ENCODE peak calls at places on chromosomes 1 and 21, in eight cellular contexts. One of them, this sample, is unnamed.
A peak's percentile ranks its signal among the peaks of the same experiment; 100 is the strongest.

GRCh38 chr1:83490988-83491387 is 507.9 kb downstream of the TTLL7 start:
- ATAC-seq in HCT116: no peak
- ATAC-seq in GM12878: no peak
- ATAC-seq in upper lobe of left lung: no peak
- ATAC-seq in HepG2: no peak
- ATAC-seq in body of pancreas: no peak
- ATAC-seq in heart left ventricle: no peak
- ATAC-seq in right lobe of liver: no peak
- ATAC-seq in this sample: no peak

GRCh38 chr21:17368748-17369363 is 144.0 kb upstream of the CXADR start:
- ATAC-seq in HCT116: no peak
- ATAC-seq in HepG2: peak; percentile 97
- ATAC-seq in GM12878: no peak
- ATAC-seq in heart left ventricle: no peak
- ATAC-seq in body of pancreas: no peak
- ATAC-seq in right lobe of liver: no peak
- ATAC-seq in upper lobe of left lung: no peak
- ATAC-seq in this sample: peak; percentile 21

GRCh38 chr1:199218533-199218932 is 579.7 kb downstream of the PTPRC start:
- ATAC-seq in body of pancreas: no peak
- ATAC-seq in HepG2: no peak
- ATAC-seq in GM12878: no peak
- ATAC-seq in HCT116: no peak
- ATAC-seq in heart left ventricle: no peak
- ATAC-seq in upper lobe of left lung: peak; percentile 34
- ATAC-seq in right lobe of liver: no peak
- ATAC-seq in this sample: no peak

GRCh38 chr1:39453603-39454002 is 37.8 kb upstream of the BMP8A start:
- ATAC-seq in HepG2: no peak
- ATAC-seq in GM12878: no peak
- ATAC-seq in upper lobe of left lung: no peak
- ATAC-seq in right lobe of liver: peak; percentile 68
- ATAC-seq in heart left ventricle: peak; percentile 57
- ATAC-seq in HCT116: no peak
- ATAC-seq in body of pancreas: no peak
- ATAC-seq in this sample: peak; percentile 80

GRCh38 chr1:233460692-233461091 is 133.2 kb downstream of the MAP3K21 start:
- ATAC-seq in HCT116: no peak
- ATAC-seq in body of pancreas: no peak
- ATAC-seq in GM12878: no peak
- ATAC-seq in heart left ventricle: no peak
- ATAC-seq in upper lobe of left lung: no peak
- ATAC-seq in HepG2: no peak
- ATAC-seq in right lobe of liver: peak; percentile 71
- ATAC-seq in this sample: no peak

GRCh38 chr21:44805226-44805625 is 3.6 kb upstream of the UBE2G2 start:
- ATAC-seq in heart left ventricle: no peak
- ATAC-seq in upper lobe of left lung: no peak
- ATAC-seq in right lobe of liver: no peak
- ATAC-seq in HepG2: no peak
- ATAC-seq in body of pancreas: no peak
- ATAC-seq in HCT116: no peak
- ATAC-seq in GM12878: no peak
- ATAC-seq in this sample: no peak

GRCh38 chr1:1398677-1399186 is 403 bp downstream of the CCNL2 start:
- ATAC-seq in heart left ventricle: peak; percentile 2
- ATAC-seq in HepG2: no peak
- ATAC-seq in HCT116: no peak
- ATAC-seq in body of pancreas: peak; percentile 1
- ATAC-seq in upper lobe of left lung: no peak
- ATAC-seq in right lobe of liver: no peak
- ATAC-seq in GM12878: peak; percentile 1
- ATAC-seq in this sample: peak; percentile 4

GRCh38 chr1:50610563-50610962 is 187.3 kb upstream of the DMRTA2 start:
- ATAC-seq in HCT116: no peak
- ATAC-seq in upper lobe of left lung: no peak
- ATAC-seq in body of pancreas: no peak
- ATAC-seq in heart left ventricle: no peak
- ATAC-seq in right lobe of liver: no peak
- ATAC-seq in HepG2: no peak
- ATAC-seq in GM12878: peak; percentile 89
- ATAC-seq in this sample: no peak

GRCh38 chr1:147264158-147264768 is 21.8 kb downstream of the CHD1L start:
- ATAC-seq in upper lobe of left lung: no peak
- ATAC-seq in heart left ventricle: no peak
- ATAC-seq in body of pancreas: no peak
- ATAC-seq in right lobe of liver: no peak
- ATAC-seq in GM12878: no peak
- ATAC-seq in HepG2: no peak
- ATAC-seq in HCT116: no peak
- ATAC-seq in this sample: no peak

GRCh38 chr1:41754540-41754939 is 164.2 kb downstream of the HIVEP3 start:
- ATAC-seq in body of pancreas: no peak
- ATAC-seq in GM12878: peak; percentile 3
- ATAC-seq in HCT116: peak; percentile 63
- ATAC-seq in upper lobe of left lung: no peak
- ATAC-seq in HepG2: no peak
- ATAC-seq in heart left ventricle: no peak
- ATAC-seq in right lobe of liver: no peak
- ATAC-seq in this sample: no peak

GRCh38 chr1:145972580-145972979 is 8.1 kb downstream of the POLR3GL start:
- ATAC-seq in body of pancreas: no peak
- ATAC-seq in upper lobe of left lung: no peak
- ATAC-seq in HCT116: no peak
- ATAC-seq in right lobe of liver: peak; percentile 87
- ATAC-seq in GM12878: no peak
- ATAC-seq in heart left ventricle: no peak
- ATAC-seq in HepG2: peak; percentile 95
- ATAC-seq in this sample: no peak

GRCh38 chr1:151255381-151255780 is 847 bp downstream of the PSMD4 start:
- ATAC-seq in HepG2: no peak
- ATAC-seq in body of pancreas: no peak
- ATAC-seq in GM12878: peak; percentile 21
- ATAC-seq in heart left ventricle: no peak
- ATAC-seq in right lobe of liver: no peak
- ATAC-seq in upper lobe of left lung: no peak
- ATAC-seq in HCT116: no peak
- ATAC-seq in this sample: no peak

GRCh38 chr1:151251656-151252470 is 2.7 kb upstream of the PSMD4 start:
- ATAC-seq in heart left ventricle: peak; percentile 32
- ATAC-seq in body of pancreas: peak; percentile 34
- ATAC-seq in HepG2: peak; percentile 58
- ATAC-seq in GM12878: peak; percentile 66
- ATAC-seq in HCT116: peak; percentile 63
- ATAC-seq in upper lobe of left lung: peak; percentile 74
- ATAC-seq in right lobe of liver: peak; percentile 66
- ATAC-seq in this sample: no peak

GRCh38 chr1:151259351-151259750 is 4.8 kb downstream of the PSMD4 start:
- ATAC-seq in right lobe of liver: no peak
- ATAC-seq in HCT116: no peak
- ATAC-seq in HepG2: no peak
- ATAC-seq in heart left ventricle: no peak
- ATAC-seq in body of pancreas: no peak
- ATAC-seq in upper lobe of left lung: no peak
- ATAC-seq in GM12878: no peak
- ATAC-seq in this sample: no peak

GRCh38 chr1:151254217-151255213 is at the start of gene PSMD4:
- ATAC-seq in upper lobe of left lung: peak; percentile 98
- ATAC-seq in right lobe of liver: peak; percentile 98
- ATAC-seq in HepG2: peak; percentile 96
- ATAC-seq in heart left ventricle: peak; percentile 99
- ATAC-seq in HCT116: peak; percentile 88
- ATAC-seq in GM12878: peak; percentile 95
- ATAC-seq in body of pancreas: peak; percentile 100
- ATAC-seq in this sample: peak; percentile 99
- TF ChIP-seq POLR2A in upper lobe of left lung: peak; percentile 59
- TF ChIP-seq POLR2A in right lobe of liver: peak; percentile 74
- TF ChIP-seq POLR2A in HepG2: peak; percentile 96
- TF ChIP-seq POLR2A in heart left ventricle: no peak
- TF ChIP-seq POLR2A in HCT116: peak; percentile 84
- TF ChIP-seq POLR2A in GM12878: peak; percentile 94
- TF ChIP-seq POLR2A in body of pancreas: peak; percentile 79
- TF ChIP-seq POLR2A in this sample: peak; percentile 54

DNA sequence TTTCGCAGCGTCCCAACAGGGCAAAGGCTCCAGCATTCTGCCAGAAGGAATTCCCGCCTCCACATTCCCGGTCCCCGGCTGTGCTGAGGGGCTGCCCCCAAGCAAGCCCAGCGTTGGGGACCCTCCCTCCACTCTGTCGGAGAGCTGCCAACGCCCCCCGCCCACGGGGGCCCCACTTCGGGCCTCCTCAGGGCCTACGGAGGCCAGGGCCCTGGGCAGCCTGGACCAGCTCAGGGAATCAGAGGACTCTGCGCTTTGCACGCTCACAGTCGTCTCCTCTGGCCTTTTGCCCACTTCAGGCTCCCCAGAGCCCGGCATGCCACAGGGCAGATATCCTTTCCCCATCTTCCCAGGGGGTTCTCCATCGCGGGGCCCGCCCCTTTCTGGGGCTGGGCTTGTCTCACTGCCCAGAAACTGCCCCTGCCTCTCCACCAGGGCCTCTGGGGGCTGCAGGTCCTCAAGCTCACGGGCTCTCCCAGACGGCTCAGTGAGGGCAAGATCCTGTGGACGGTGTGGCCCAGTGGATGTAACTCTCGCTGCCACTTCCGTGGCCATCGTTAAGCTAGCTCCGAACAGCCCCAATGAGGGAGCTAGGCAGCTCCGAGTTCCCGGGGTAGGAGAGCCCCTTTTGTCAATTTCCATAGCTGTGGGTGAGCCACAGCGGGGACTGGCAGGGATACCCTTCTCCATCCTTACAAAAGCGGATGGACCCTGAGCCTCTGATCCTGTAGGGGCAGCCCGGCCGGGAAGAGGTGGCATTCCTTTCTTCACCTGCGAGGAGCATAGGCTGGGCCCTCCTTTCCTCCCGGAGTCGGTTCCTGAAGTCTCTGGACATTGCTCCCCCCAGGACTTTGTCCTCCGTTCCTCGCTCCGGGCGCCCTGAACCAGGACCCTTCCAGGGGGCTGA is 2.8 kb downstream of the ITPKB start:
- ATAC-seq in upper lobe of left lung: no peak
- ATAC-seq in body of pancreas: no peak
- ATAC-seq in GM12878: no peak
- ATAC-seq in right lobe of liver: no peak
- ATAC-seq in HepG2: no peak
- ATAC-seq in HCT116: no peak
- ATAC-seq in heart left ventricle: no peak
- ATAC-seq in this sample: peak; percentile 18
- TF ChIP-seq POLR2A in upper lobe of left lung: no peak
- TF ChIP-seq POLR2A in body of pancreas: no peak
- TF ChIP-seq POLR2A in GM12878: no peak
- TF ChIP-seq POLR2A in right lobe of liver: no peak
- TF ChIP-seq POLR2A in HepG2: no peak
- TF ChIP-seq POLR2A in HCT116: no peak
- TF ChIP-seq POLR2A in heart left ventricle: no peak
- TF ChIP-seq POLR2A in this sample: peak; percentile 37

GRCh38 chr1:28259935-28260802 is 851 bp downstream of the SESN2 start:
- ATAC-seq in HepG2: peak; percentile 29
- ATAC-seq in body of pancreas: peak; percentile 45
- ATAC-seq in GM12878: peak; percentile 14
- ATAC-seq in right lobe of liver: peak; percentile 29
- ATAC-seq in heart left ventricle: peak; percentile 67
- ATAC-seq in upper lobe of left lung: peak; percentile 83
- ATAC-seq in HCT116: peak; percentile 56
- ATAC-seq in this sample: peak; percentile 76
- TF ChIP-seq POLR2A in HepG2: peak; percentile 27
- TF ChIP-seq POLR2A in body of pancreas: no peak
- TF ChIP-seq POLR2A in GM12878: no peak
- TF ChIP-seq POLR2A in right lobe of liver: no peak
- TF ChIP-seq POLR2A in heart left ventricle: no peak
- TF ChIP-seq POLR2A in upper lobe of left lung: no peak
- TF ChIP-seq POLR2A in HCT116: no peak
- TF ChIP-seq POLR2A in this sample: no peak

GRCh38 chr1:101408212-101409042 is 171.6 kb downstream of the S1PR1 start:
- ATAC-seq in right lobe of liver: no peak
- ATAC-seq in upper lobe of left lung: no peak
- ATAC-seq in HCT116: no peak
- ATAC-seq in body of pancreas: no peak
- ATAC-seq in HepG2: no peak
- ATAC-seq in heart left ventricle: no peak
- ATAC-seq in GM12878: peak; percentile 44
- ATAC-seq in this sample: no peak
- TF ChIP-seq POLR2A in right lobe of liver: no peak
- TF ChIP-seq POLR2A in upper lobe of left lung: no peak
- TF ChIP-seq POLR2A in HCT116: no peak
- TF ChIP-seq POLR2A in body of pancreas: no peak
- TF ChIP-seq POLR2A in HepG2: no peak
- TF ChIP-seq POLR2A in heart left ventricle: no peak
- TF ChIP-seq POLR2A in GM12878: no peak
- TF ChIP-seq POLR2A in this sample: no peak

DNA sequence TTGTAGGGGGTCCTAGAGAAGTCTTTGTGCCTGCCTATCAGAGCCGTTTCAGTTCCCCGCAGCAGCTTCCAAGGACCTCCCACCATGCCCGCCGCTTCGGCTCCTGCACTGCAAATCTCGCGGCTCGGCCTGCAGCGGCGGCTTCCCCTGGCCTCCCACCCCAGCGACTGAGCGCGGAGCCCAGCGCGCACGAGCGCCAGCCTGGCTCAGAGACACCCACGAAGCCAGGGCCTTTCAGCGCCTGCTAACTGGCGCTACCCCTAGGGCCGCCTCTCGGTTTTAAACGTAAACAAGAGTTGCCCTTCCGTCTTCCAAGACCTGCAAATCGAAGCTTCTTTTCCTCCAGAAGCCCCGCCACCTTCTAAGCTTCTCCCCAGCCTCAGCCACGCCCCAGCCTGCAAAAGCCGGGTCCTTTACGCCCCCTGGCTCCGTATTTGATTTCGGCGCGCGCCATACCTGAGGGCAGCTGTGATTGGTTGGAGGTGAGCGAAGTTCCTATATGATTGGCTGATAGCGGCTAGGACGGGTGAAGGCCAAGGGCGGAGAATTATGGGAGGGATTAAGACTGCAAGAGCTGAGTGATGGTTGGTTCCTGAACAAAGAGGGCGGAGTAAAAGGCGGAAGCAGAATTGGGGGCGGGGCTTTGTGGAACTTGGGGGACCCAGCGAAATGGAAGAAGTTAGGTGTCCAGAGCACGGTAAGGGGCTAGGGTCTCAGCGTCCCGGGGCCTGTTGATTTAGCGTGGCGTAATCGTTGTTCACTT is at the start of gene TTF2:
- ATAC-seq in upper lobe of left lung: peak; percentile 100
- ATAC-seq in GM12878: peak; percentile 86
- ATAC-seq in right lobe of liver: peak; percentile 99
- ATAC-seq in HCT116: peak; percentile 96
- ATAC-seq in heart left ventricle: peak; percentile 99
- ATAC-seq in body of pancreas: peak; percentile 99
- ATAC-seq in HepG2: peak; percentile 98
- ATAC-seq in this sample: peak; percentile 100
- TF ChIP-seq POLR2A in upper lobe of left lung: peak; percentile 40
- TF ChIP-seq POLR2A in GM12878: peak; percentile 85
- TF ChIP-seq POLR2A in right lobe of liver: no peak
- TF ChIP-seq POLR2A in HCT116: peak; percentile 62
- TF ChIP-seq POLR2A in heart left ventricle: no peak
- TF ChIP-seq POLR2A in body of pancreas: peak; percentile 58
- TF ChIP-seq POLR2A in HepG2: peak; percentile 45
- TF ChIP-seq POLR2A in this sample: no peak